ENCODE peak calls at places on chromosomes 4 and X, in four cellular contexts. U is activated B cell treated with CpG ODN at 0.5 μM for 24 hours, X is MM.1S, C is upper lobe of right lung. R is an unnamed sample.

GRCh38 chr4:56995525-56995924 is 16.8 kb downstream of the POLR2B start:
- DNase-seq in X (no peak), C (no peak), U (no peak), R (no peak)

GRCh38 chr4:25628441-25628840 is 27.2 kb upstream of the SLC34A2 start:
- DNase-seq in C (no peak), U (no peak), X (no peak), R (no peak)

GRCh38 chr4:6338175-6338950 is 68.7 kb downstream of the WFS1 start:
- DNase-seq in C (no peak), X (peak; percentile 16), U (no peak), R (peak; percentile 40)

GRCh38 chrX:108070891-108071290 is 20.5 kb downstream of the PSMD10 start:
- DNase-seq in U (no peak), X (no peak), C (no peak), R (no peak)

GRCh38 chr4:124135409-124135813 is 577.1 kb downstream of the ANKRD50 start:
- DNase-seq in U (no peak), X (no peak), C (no peak), R (no peak)

GRCh38 chr4:138406881-138407280 is 164.7 kb upstream of the SLC7A11 start:
- DNase-seq in U (no peak), C (no peak), X (no peak), R (no peak)

GRCh38 chr4:149932188-149932587 is 116.5 kb upstream of the IQCM start:
- DNase-seq in X (no peak), U (no peak), C (no peak), R (no peak)

GRCh38 chr4:64857198-64857597 is 447.9 kb upstream of the TECRL start:
- DNase-seq in X (no peak), U (no peak), C (no peak), R (no peak)

GRCh38 chr4:159227378-159227777 is 124.5 kb downstream of the RAPGEF2 start:
- DNase-seq in X (no peak), U (no peak), C (no peak), R (no peak)

GRCh38 chrX:49273181-49273727 is 3.7 kb downstream of the PPP1R3F start:
- DNase-seq in U (no peak), C (no peak), X (no peak), R (no peak)

GRCh38 chr4:165394275-165394674 is 15.5 kb downstream of the CPE start:
- DNase-seq in U (no peak), X (no peak), C (no peak), R (no peak)

GRCh38 chr4:27360651-27361347 is 500.2 kb downstream of the STIM2 start:
- DNase-seq in C (no peak), X (no peak), U (no peak), R (no peak)

GRCh38 chr4:144514736-144515135 is 131.2 kb upstream of the HHIP start:
- DNase-seq in X (no peak), U (no peak), C (no peak), R (no peak)

GRCh38 chr4:94934201-94934600 is 176.4 kb downstream of the BMPR1B start:
- DNase-seq in C (no peak), X (no peak), U (no peak), R (no peak)

GRCh38 chr4:153332936-153333335 is 11.6 kb upstream of the MND1 start:
- DNase-seq in U (no peak), X (no peak), C (no peak), R (no peak)

GRCh38 chr4:99202094-99202493 is 17.0 kb downstream of the ADH6 start:
- DNase-seq in U (no peak), C (no peak), X (no peak), R (no peak)

GRCh38 chr4:118920247-118920646 is 31.6 kb downstream of the SYNPO2 start:
- DNase-seq in U (no peak), C (no peak), X (no peak), R (no peak)

GRCh38 chr4:143294310-143294709 is 42.4 kb upstream of the GAB1 start:
- DNase-seq in C (peak; percentile 68), U (no peak), X (no peak), R (no peak)

GRCh38 chr4:87180767-87181166 is 39.7 kb downstream of the KLHL8 start:
- DNase-seq in U (no peak), X (no peak), C (no peak), R (no peak)

GRCh38 chrX:67614414-67614813 is 70.6 kb downstream of the AR start:
- DNase-seq in C (no peak), U (no peak), X (no peak), R (no peak)

GRCh38 chr4:103244251-103244650 is 46.1 kb upstream of the CENPE start:
- DNase-seq in U (no peak), C (no peak), X (no peak), R (no peak)

GRCh38 chr4:161419822-161420221 is 744.0 kb downstream of the FSTL5 start:
- DNase-seq in X (no peak), C (no peak), U (no peak), R (peak; percentile 46)

GRCh38 chr4:99462875-99463464 is 27.8 kb upstream of the ADH7 start:
- DNase-seq in C (no peak), U (no peak), X (peak; percentile 63), R (no peak)

GRCh38 chr4:135838889-135839288 is 1637.3 kb upstream of the PABPC4L start:
- DNase-seq in U (no peak), X (no peak), C (no peak), R (no peak)

GRCh38 chr4:88843067-88843723 is 145.6 kb upstream of the NAP1L5 start:
- DNase-seq in C (no peak), U (no peak), X (no peak), R (no peak)

GRCh38 chr4:166493828-166494432 is 620.9 kb downstream of the TLL1 start:
- DNase-seq in U (no peak), X (no peak), C (no peak), R (no peak)

GRCh38 chr4:152679414-152680281 is at the start of gene TMEM154:
- DNase-seq in C (peak; percentile 81), X (peak; percentile 81), U (peak; percentile 66), R (peak; percentile 78)

GRCh38 chr4:101356928-101357327 is 9.6 kb upstream of the PPP3CA start:
- DNase-seq in X (peak; percentile 41), U (no peak), C (no peak), R (no peak)

GRCh38 chr4:119040711-119041185 is 94.9 kb upstream of the MYOZ2 start:
- DNase-seq in X (no peak), C (no peak), U (no peak), R (no peak)

GRCh38 chr4:89247951-89248350 is 59.6 kb downstream of the GPRIN3 start:
- DNase-seq in X (no peak), U (no peak), C (no peak), R (no peak)

GRCh38 chr4:83196936-83197335 is 82.4 kb upstream of the PLAC8 start:
- DNase-seq in X (no peak), C (no peak), U (no peak), R (no peak)

GRCh38 chrX:110002300-110003166 is at the start of gene TMEM164:
- DNase-seq in U (peak; percentile 71), C (peak; percentile 94), X (peak; percentile 68), R (peak; percentile 83)

GRCh38 chr4:176845636-176846035 is 52.9 kb upstream of the VEGFC start:
- DNase-seq in U (no peak), X (no peak), C (no peak), R (no peak)

GRCh38 chr4:23902203-23902602 is 12.4 kb upstream of the PPARGC1A start:
- DNase-seq in C (no peak), U (no peak), X (no peak), R (no peak)

GRCh38 chrX:151151668-151152267 is 24.6 kb upstream of the GPR50 start:
- DNase-seq in U (no peak), X (peak; percentile 56), C (no peak), R (no peak)

GRCh38 chr4:5710065-5710961 is 688 bp upstream of the EVC start:
- DNase-seq in C (no peak), U (no peak), X (peak; percentile 36), R (peak; percentile 14)

DNA sequence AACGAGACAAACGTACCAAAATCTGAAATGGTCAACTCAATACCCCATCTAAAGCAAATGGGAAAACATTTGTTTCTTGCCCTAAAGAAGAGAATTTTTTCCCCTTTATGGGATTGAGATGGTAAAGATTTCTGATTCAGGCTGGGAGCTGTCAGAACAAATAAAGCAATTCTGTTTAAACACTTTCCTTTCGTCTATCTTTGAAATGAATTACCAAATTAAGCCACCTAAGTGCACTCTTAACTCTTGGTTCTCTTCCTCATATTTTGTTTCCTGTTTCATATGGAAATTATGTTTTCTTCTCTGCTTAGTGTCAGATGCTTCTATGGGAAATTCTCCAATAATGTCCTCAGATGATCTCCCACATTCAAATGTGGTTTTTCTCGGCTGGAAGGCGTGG is 50.2 kb upstream of the HPF1 start:
- DNase-seq in X (no peak), U (no peak), C (no peak), R (no peak)
- TF ChIP-seq CTCF in X (no peak), U (no peak), C (no peak), R (no peak)

GRCh38 chr4:112942077-112942476 is 107.4 kb upstream of the ANK2 start:
- DNase-seq in C (no peak), U (no peak), X (no peak), R (no peak)
- TF ChIP-seq CTCF in C (no peak), U (no peak), X (no peak), R (no peak)

DNA sequence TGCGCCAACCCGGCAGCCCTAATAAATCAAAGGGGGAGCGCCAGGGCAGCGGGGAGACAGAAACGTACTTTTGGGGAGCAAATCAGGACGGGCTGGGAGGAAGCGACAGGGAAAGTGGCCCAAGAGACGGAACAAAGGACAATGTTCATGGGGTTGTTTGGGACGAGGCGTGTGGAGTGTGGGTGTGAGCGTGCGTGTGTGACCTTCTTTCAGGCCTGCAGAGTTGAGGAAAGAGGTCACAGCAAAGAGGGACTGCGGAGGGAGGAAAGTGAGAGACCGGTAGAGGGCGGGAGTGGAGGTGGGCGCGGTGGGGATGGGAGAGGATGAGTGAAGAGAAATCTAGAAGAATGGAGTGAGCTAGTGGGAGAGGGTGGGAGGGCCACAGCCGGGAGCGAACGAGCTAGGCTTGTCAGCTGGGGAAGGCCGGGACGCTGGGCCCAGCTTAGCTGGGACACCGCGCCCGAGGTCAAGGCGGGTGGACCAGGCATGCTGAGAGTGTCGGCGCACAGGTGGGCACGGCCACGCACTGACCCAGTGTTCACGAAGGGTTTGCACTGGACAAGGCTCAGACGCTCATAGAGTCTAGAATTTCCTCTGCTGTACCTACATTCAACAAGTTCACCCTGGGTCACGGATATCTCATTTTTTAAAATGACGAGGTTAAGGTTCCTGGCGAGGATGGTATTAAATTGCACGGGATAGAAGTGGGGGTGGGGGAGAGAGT is 14.7 kb upstream of the PITX2 start:
- DNase-seq in X (no peak), C (no peak), U (no peak), R (no peak)
- TF ChIP-seq CTCF in X (no peak), C (no peak), U (no peak), R (no peak)

GRCh38 chrX:77275392-77275791 is 171.8 kb upstream of the FGF16 start:
- DNase-seq in X (no peak), C (no peak), U (no peak), R (no peak)

GRCh38 chrX:77276742-77277141 is 170.4 kb upstream of the FGF16 start:
- DNase-seq in C (no peak), U (no peak), X (peak; percentile 8), R (no peak)
- TF ChIP-seq CTCF in C (no peak), U (no peak), X (no peak), R (no peak)